ENCODE peak calls at places on chromosome 17, in eight cellular contexts. Q is kidney glomerular epithelial cell; F is pancreas; H is activated CD4-positive, alpha-beta T cell treated with anti-CD3 and anti-CD28 coated beads, Interleukin-2, amount 50 U/mL, for 1 hour; I is dermis microvascular lymphatic vessel endothelial cell; C is IMR-90; P is brain microvascular endothelial cell; U is M059J. Z is an unnamed sample.

GRCh38 chr17:47959825-47960655 is 2.4 kb upstream of the PRR15L start:
- DNase-seq in C (no peak), U (no peak), H (no peak), P (no peak), I (no peak), Q (no peak), F (peak; percentile 83), Z (no peak)

GRCh38 chr17:34624767-34625389 is 45.5 kb downstream of the TMEM132E start:
- DNase-seq in U (no peak), F (no peak), H (no peak), C (no peak), I (no peak), P (no peak), Q (no peak), Z (no peak)

GRCh38 chr17:13374203-13375143 is 227.3 kb downstream of the HS3ST3A1 start:
- DNase-seq in F (no peak), Q (no peak), U (no peak), H (no peak), C (no peak), I (no peak), P (no peak), Z (no peak)

GRCh38 chr17:19904412-19904811 is 36.7 kb upstream of the ULK2 start:
- DNase-seq in Q (no peak), I (no peak), P (no peak), F (no peak), U (no peak), C (peak; percentile 60), H (no peak), Z (no peak)

GRCh38 chr17:40071720-40072480 is 9.1 kb downstream of the THRA start:
- DNase-seq in H (no peak), U (peak; percentile 83), F (peak; percentile 97), I (no peak), C (no peak), Q (peak; percentile 27), P (no peak), Z (peak; percentile 98)

GRCh38 chr17:33952425-33952824 is 302.7 kb upstream of the CCL2 start:
- DNase-seq in H (no peak), I (no peak), U (no peak), P (no peak), Q (no peak), F (no peak), C (no peak), Z (no peak)

GRCh38 chr17:57423541-57423940 is 167.2 kb downstream of the MSI2 start:
- DNase-seq in H (no peak), U (no peak), I (no peak), P (no peak), C (no peak), Q (no peak), F (no peak), Z (no peak)

GRCh38 chr17:9308069-9308468 is 267.6 kb downstream of the STX8 start:
- DNase-seq in Q (peak; percentile 9), P (no peak), F (no peak), U (no peak), C (no peak), I (no peak), H (no peak), Z (no peak)

GRCh38 chr17:32596666-32597065 is 109.9 kb downstream of the CDK5R1 start:
- DNase-seq in P (no peak), C (peak; percentile 5), I (no peak), H (no peak), F (no peak), U (peak; percentile 30), Q (no peak), Z (no peak)